ENCODE peak calls at places on chromosomes 13 and 19, in four cellular contexts. B is activated naive CD4-positive, alpha-beta T cell; T is AG08396; N is activated CD4-positive, alpha-beta T cell treated with anti-CD3 and anti-CD28 coated beads, Interleukin-2, amount 50 U/mL, for 24 hours. J is an unnamed sample.

GRCh38 chr19:28828276-28828870 is 384.6 kb downstream of the UQCRFS1 start:
- DNase-seq in T (no peak), B (no peak), N (no peak), J (no peak)

GRCh38 chr19:38090561-38090960 is 133.5 kb downstream of the DPF1 start:
- DNase-seq in N (no peak), T (no peak), B (no peak), J (no peak)

GRCh38 chr19:55383279-55383788 is 758 bp downstream of the TMEM238 start:
- DNase-seq in B (no peak), N (no peak), T (no peak), J (no peak)

GRCh38 chr13:27728271-27728670 is 64.0 kb upstream of the GSX1 start:
- DNase-seq in B (no peak), N (no peak), T (no peak), J (no peak)

GRCh38 chr13:27920677-27921420 is 1.0 kb downstream of the PDX1 start:
- DNase-seq in T (peak), B (no peak), N (no peak), J (no peak)

GRCh38 chr13:40221460-40222201 is 444.8 kb downstream of the FOXO1 start:
- DNase-seq in N (peak), B (no peak), T (no peak), J (no peak)

GRCh38 chr19:21751379-21751778 is 16.0 kb downstream of the ZNF100 start:
- DNase-seq in T (peak), B (no peak), N (no peak), J (no peak)

GRCh38 chr19:5997371-5997770 is 19.4 kb upstream of the RANBP3 start:
- DNase-seq in T (no peak), B (no peak), N (no peak), J (no peak)

GRCh38 chr13:31639443-31640163 is 99.7 kb upstream of the RXFP2 start:
- DNase-seq in T (no peak), B (no peak), N (no peak), J (no peak)

GRCh38 chr19:29532097-29532496 is 6.3 kb downstream of the VSTM2B start:
- DNase-seq in B (no peak), N (no peak), T (no peak), J (no peak)

GRCh38 chr19:7790416-7790815 is 27.4 kb downstream of the CLEC4M start:
- DNase-seq in T (no peak), N (no peak), B (no peak), J (no peak)

GRCh38 chr19:49592486-49593232 is 1.7 kb downstream of the PRR12 start:
- DNase-seq in N (no peak), T (peak), B (no peak), J (no peak)

GRCh38 chr13:25067054-25067453 is 28.9 kb upstream of the PABPC3 start:
- DNase-seq in N (no peak), T (no peak), B (no peak), J (no peak)

GRCh38 chr13:37403776-37404497 is 194.6 kb downstream of the POSTN start:
- DNase-seq in T (peak), B (no peak), N (no peak), J (no peak)

GRCh38 chr13:98275711-98276171 is 98.7 kb upstream of the RNF113B start:
- DNase-seq in B (no peak), T (no peak), N (no peak), J (no peak)

GRCh38 chr13:23678768-23679167 is 108.6 kb downstream of the TNFRSF19 start:
- DNase-seq in B (no peak), T (no peak), N (no peak), J (no peak)

GRCh38 chr19:58123354-58123753 is 25.3 kb upstream of the ZSCAN18 start:
- DNase-seq in B (no peak), N (no peak), T (no peak), J (no peak)

GRCh38 chr13:101626925-101627555 is 174.6 kb downstream of the ITGBL1 start:
- DNase-seq in N (no peak), T (no peak), B (no peak), J (no peak)

GRCh38 chr13:24618219-24618955 is 61.8 kb upstream of the ATP12A start:
- DNase-seq in N (peak), T (no peak), B (no peak), J (no peak)

GRCh38 chr13:109762791-109763190 is 23.6 kb downstream of the IRS2 start:
- DNase-seq in T (no peak), N (no peak), B (no peak), J (no peak)

GRCh38 chr13:110173247-110173818 is 133.6 kb downstream of the COL4A1 start:
- DNase-seq in N (no peak), B (no peak), T (no peak), J (no peak)